ENCODE peak calls at places on chromosome 22, in six cellular contexts. X, B, N, T, L and V are unnamed samples.

GRCh38 chr22:19407649-19408606 is 23.6 kb downstream of the HIRA start:
- DNase-seq in N (no peak), T (peak; percentile 13), X (no peak), L (peak; percentile 66), B (no peak), V (peak; percentile 30)

GRCh38 chr22:46865052-46865434 is 102.6 kb downstream of the TBC1D22A start:
- DNase-seq in T (no peak), N (no peak), B (no peak), X (no peak), L (no peak), V (no peak)

GRCh38 chr22:24466831-24467249 is 28.3 kb upstream of the UPB1 start:
- DNase-seq in X (peak; percentile 77), N (peak; percentile 54), L (no peak), B (no peak), T (peak; percentile 86), V (peak; percentile 83)

GRCh38 chr22:48765595-48765994 is 1062.1 kb downstream of the BRD1 start:
- DNase-seq in L (no peak), T (no peak), X (no peak), N (no peak), B (no peak), V (no peak)

GRCh38 chr22:18091478-18091877 is 13.7 kb downstream of the PEX26 start:
- DNase-seq in B (no peak), T (no peak), L (no peak), X (no peak), N (no peak), V (no peak)

GRCh38 chr22:46294784-46295183 is 1.9 kb upstream of the GTSE1 start:
- DNase-seq in N (no peak), L (no peak), T (no peak), X (no peak), B (no peak), V (no peak)

GRCh38 chr22:46001046-46001425 is 24.1 kb upstream of the WNT7B start:
- DNase-seq in L (peak; percentile 59), N (no peak), X (no peak), T (no peak), B (no peak), V (no peak)

GRCh38 chr22:26906464-26906863 is 249.1 kb downstream of the MIAT start:
- DNase-seq in B (no peak), T (no peak), N (no peak), L (no peak), X (no peak), V (no peak)

GRCh38 chr22:46084943-46085830 is 65.1 kb upstream of the PPARA start:
- DNase-seq in T (peak; percentile 50), N (no peak), L (peak; percentile 97), X (no peak), B (peak; percentile 63), V (no peak)

GRCh38 chr22:23533771-23534191 is 46.3 kb downstream of the IGLL1 start:
- DNase-seq in B (no peak), L (peak; percentile 46), N (no peak), X (no peak), T (no peak), V (peak; percentile 48)

GRCh38 chr22:46578824-46579561 is 41.2 kb upstream of the GRAMD4 start:
- DNase-seq in B (no peak), T (no peak), X (peak; percentile 71), N (peak; percentile 37), L (peak; percentile 78), V (peak; percentile 37)

GRCh38 chr22:46737976-46738641 is at the start of gene CERK:
- DNase-seq in N (peak; percentile 79), T (peak; percentile 87), L (peak; percentile 94), B (peak; percentile 56), X (peak; percentile 76), V (peak; percentile 71)

GRCh38 chr22:32644252-32645100 is 157.0 kb upstream of the TIMP3 start:
- DNase-seq in L (peak; percentile 90), X (peak; percentile 50), N (no peak), T (no peak), B (no peak), V (peak; percentile 64)

GRCh38 chr22:29555065-29555644 is 1.6 kb upstream of the THOC5 start:
- DNase-seq in X (peak; percentile 24), B (no peak), T (no peak), L (no peak), N (no peak), V (peak; percentile 14)

GRCh38 chr22:27994481-27995331 is 75.7 kb upstream of the PITPNB start:
- DNase-seq in T (no peak), B (no peak), N (no peak), L (no peak), X (no peak), V (no peak)

GRCh38 chr22:32619614-32620426 is 145.2 kb downstream of the FBXO7 start:
- DNase-seq in B (no peak), T (no peak), N (no peak), X (peak; percentile 87), L (no peak), V (peak; percentile 49)

GRCh38 chr22:27809226-27809625 is 7.7 kb upstream of the MN1 start:
- DNase-seq in L (peak; percentile 37), N (no peak), X (no peak), T (no peak), B (no peak), V (no peak)

GRCh38 chr22:18990355-18991137 is 54.5 kb upstream of the PRODH start:
- DNase-seq in T (no peak), N (no peak), X (no peak), B (no peak), L (no peak), V (no peak)

GRCh38 chr22:48939441-48940265 is 888.0 kb downstream of the BRD1 start:
- DNase-seq in B (no peak), X (no peak), L (no peak), N (no peak), T (no peak), V (no peak)

GRCh38 chr22:46652930-46653331 is 32.7 kb downstream of the GRAMD4 start:
- DNase-seq in L (no peak), T (no peak), B (no peak), N (no peak), X (peak; percentile 64), V (peak; percentile 31)

GRCh38 chr22:45019861-45020655 is 10.3 kb upstream of the PHF21B start:
- DNase-seq in N (no peak), B (no peak), X (no peak), T (no peak), L (no peak), V (no peak)

GRCh38 chr22:32708835-32709234 is 92.7 kb upstream of the TIMP3 start:
- DNase-seq in L (peak; percentile 69), B (no peak), X (no peak), T (no peak), N (no peak), V (no peak)

GRCh38 chr22:24180316-24181087 is 785 bp upstream of the SUSD2 start:
- DNase-seq in N (no peak), X (no peak), B (no peak), L (peak; percentile 58), T (no peak), V (no peak)

GRCh38 chr22:17695986-17696385 is 57.4 kb downstream of the BCL2L13 start:
- DNase-seq in T (no peak), N (no peak), L (no peak), B (no peak), X (no peak), V (no peak)

GRCh38 chr22:16601437-16602223 is 9.0 kb upstream of the CCT8L2 start:
- DNase-seq in X (no peak), T (no peak), L (no peak), B (no peak), N (no peak), V (peak; percentile 1)

DNA sequence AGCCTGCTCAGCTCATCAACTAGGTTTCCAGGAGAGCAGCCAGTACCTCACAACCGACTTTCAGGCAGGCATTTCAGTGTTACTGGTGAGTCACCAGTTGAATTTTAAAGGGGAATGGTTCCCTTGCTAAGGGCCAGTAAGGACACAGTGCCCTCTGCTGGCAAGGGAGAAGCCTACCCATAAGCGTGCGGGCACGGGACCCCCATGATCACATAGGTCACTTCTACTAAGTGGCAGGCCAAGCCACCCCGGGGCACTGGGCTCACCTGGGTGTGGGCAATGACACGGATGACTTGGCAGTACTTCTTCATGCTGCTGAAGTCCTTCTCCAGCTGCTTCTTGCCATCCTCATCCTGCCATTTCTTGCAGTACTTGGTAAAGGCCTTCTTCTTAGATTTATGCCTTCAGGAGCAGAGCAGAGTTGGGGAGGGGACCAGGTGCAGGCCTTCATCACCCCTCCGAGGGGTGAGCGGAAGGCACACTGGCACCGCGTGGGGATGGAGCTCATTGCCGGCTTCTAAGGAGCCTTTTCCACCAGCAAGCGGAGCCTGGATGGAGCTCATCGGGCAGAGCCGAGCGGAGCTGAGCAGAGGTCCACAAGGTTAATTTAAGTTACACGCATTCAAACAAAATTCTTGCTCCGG is 2.9 kb downstream of the RPL3 start:
- DNase-seq in X (peak; percentile 95), L (no peak), T (peak; percentile 91), B (peak; percentile 51), N (peak; percentile 88), V (peak; percentile 95)
- H3K4me3 ChIP-seq in X (peak overlapping the region; percentile 70), L (peak overlapping the region; percentile 36), T (peak overlapping the region; percentile 87), B (peak overlapping the region; percentile 77), N (peak overlapping the region; percentile 75), V (peak overlapping the region; percentile 97)

GRCh38 chr22:50416996-50417395 is 57.8 kb downstream of the SBF1 start:
- DNase-seq in N (no peak), T (no peak), L (peak; percentile 19), B (no peak), X (no peak), V (no peak)
- TF ChIP-seq CTCF in N (no peak), T (no peak), L (no peak), B (no peak), X (no peak), V (no peak)

GRCh38 chr22:22531770-22532546 is 11.9 kb upstream of the ZNF280A start:
- DNase-seq in B (no peak), L (no peak), N (no peak), T (no peak), X (no peak), V (no peak)

GRCh38 chr22:22528780-22529179 is 8.7 kb upstream of the ZNF280A start:
- DNase-seq in N (no peak), T (no peak), X (no peak), B (no peak), L (no peak), V (no peak)

GRCh38 chr22:22523494-22523893 is 3.4 kb upstream of the ZNF280A start:
- DNase-seq in L (no peak), N (no peak), B (no peak), X (no peak), T (no peak), V (no peak)

GRCh38 chr22:22526125-22526912 is 6.2 kb upstream of the ZNF280A start:
- DNase-seq in T (no peak), B (no peak), L (no peak), N (no peak), X (no peak), V (no peak)

GRCh38 chr22:22527312-22527711 is 7.2 kb upstream of the ZNF280A start:
- DNase-seq in L (no peak), B (no peak), N (no peak), X (no peak), T (no peak), V (no peak)
- H3K4me3 ChIP-seq in L (no peak overlapping the region), B (no peak overlapping the region), N (no peak overlapping the region), X (no peak overlapping the region), T (no peak overlapping the region), V (no peak overlapping the region)

GRCh38 chr22:37792494-37792893 is 15.2 kb upstream of the GCAT start:
- DNase-seq in T (no peak), B (no peak), L (no peak), N (no peak), X (no peak), V (no peak)
- TF ChIP-seq CTCF in T (no peak), B (no peak), L (no peak), N (no peak), X (no peak), V (no peak)